ENCODE peak calls at places on chromosomes 3 and 15, in nine cellular contexts. One of them, this sample, is unnamed. For H3K4me1 and H3K36me3, the result is how much of the 10 kb centered on the place peaks cover.

GRCh38 chr3:4290272-4290893 is 12.8 kb upstream of the SETMAR start:
- DNase-seq in tibial nerve: peak
- DNase-seq in stomach: no peak
- DNase-seq in left ventricle myocardium inferior: no peak
- DNase-seq in lung: no peak
- DNase-seq in PC-3: peak
- DNase-seq in CD4-positive, alpha-beta memory T cell: peak
- DNase-seq in colonic mucosa: peak
- DNase-seq in osteoblast: no peak
- DNase-seq in this sample: peak

GRCh38 chr3:126349611-126350501 is 7.4 kb downstream of the KLF15 start:
- DNase-seq in PC-3: no peak
- DNase-seq in stomach: peak
- DNase-seq in left ventricle myocardium inferior: no peak
- DNase-seq in tibial nerve: peak
- DNase-seq in osteoblast: peak
- DNase-seq in CD4-positive, alpha-beta memory T cell: no peak
- DNase-seq in colonic mucosa: no peak
- DNase-seq in lung: no peak
- DNase-seq in this sample: no peak

GRCh38 chr15:78358114-78358513 is 18.0 kb downstream of the CRABP1 start:
- DNase-seq in osteoblast: no peak
- DNase-seq in tibial nerve: no peak
- DNase-seq in CD4-positive, alpha-beta memory T cell: no peak
- DNase-seq in left ventricle myocardium inferior: no peak
- DNase-seq in colonic mucosa: no peak
- DNase-seq in PC-3: no peak
- DNase-seq in stomach: no peak
- DNase-seq in lung: no peak
- DNase-seq in this sample: no peak

GRCh38 chr3:52526151-52526561 is 7.5 kb downstream of the NT5DC2 start:
- DNase-seq in osteoblast: peak
- DNase-seq in PC-3: no peak
- DNase-seq in CD4-positive, alpha-beta memory T cell: no peak
- DNase-seq in left ventricle myocardium inferior: peak
- DNase-seq in tibial nerve: no peak
- DNase-seq in colonic mucosa: no peak
- DNase-seq in lung: peak
- DNase-seq in stomach: no peak
- DNase-seq in this sample: no peak

GRCh38 chr15:64667736-64668161 is 107.6 kb downstream of the RBPMS2 start:
- DNase-seq in left ventricle myocardium inferior: no peak
- DNase-seq in osteoblast: no peak
- DNase-seq in colonic mucosa: no peak
- DNase-seq in CD4-positive, alpha-beta memory T cell: no peak
- DNase-seq in lung: no peak
- DNase-seq in tibial nerve: no peak
- DNase-seq in stomach: no peak
- DNase-seq in PC-3: no peak
- DNase-seq in this sample: no peak

GRCh38 chr3:78476076-78476475 is 1291.7 kb downstream of the ROBO1 start:
- DNase-seq in stomach: no peak
- DNase-seq in colonic mucosa: no peak
- DNase-seq in tibial nerve: no peak
- DNase-seq in CD4-positive, alpha-beta memory T cell: no peak
- DNase-seq in lung: no peak
- DNase-seq in osteoblast: no peak
- DNase-seq in left ventricle myocardium inferior: no peak
- DNase-seq in PC-3: no peak
- DNase-seq in this sample: no peak

GRCh38 chr3:170643831-170644230 is 58.0 kb upstream of the SLC7A14 start:
- DNase-seq in stomach: no peak
- DNase-seq in lung: no peak
- DNase-seq in CD4-positive, alpha-beta memory T cell: no peak
- DNase-seq in colonic mucosa: no peak
- DNase-seq in tibial nerve: no peak
- DNase-seq in PC-3: no peak
- DNase-seq in left ventricle myocardium inferior: no peak
- DNase-seq in osteoblast: no peak
- DNase-seq in this sample: no peak

GRCh38 chr3:159766563-159767185 is 222.0 kb upstream of the IL12A start:
- DNase-seq in PC-3: peak
- DNase-seq in stomach: no peak
- DNase-seq in lung: no peak
- DNase-seq in colonic mucosa: no peak
- DNase-seq in osteoblast: peak
- DNase-seq in tibial nerve: no peak
- DNase-seq in left ventricle myocardium inferior: no peak
- DNase-seq in CD4-positive, alpha-beta memory T cell: no peak
- DNase-seq in this sample: no peak

GRCh38 chr3:170274641-170275040 is 52.4 kb downstream of the PRKCI start:
- DNase-seq in CD4-positive, alpha-beta memory T cell: no peak
- DNase-seq in left ventricle myocardium inferior: no peak
- DNase-seq in stomach: no peak
- DNase-seq in lung: no peak
- DNase-seq in tibial nerve: no peak
- DNase-seq in PC-3: no peak
- DNase-seq in osteoblast: no peak
- DNase-seq in colonic mucosa: no peak
- DNase-seq in this sample: no peak

GRCh38 chr3:49273825-49274532 is 3.1 kb downstream of the C3orf62 start:
- DNase-seq in osteoblast: peak
- DNase-seq in tibial nerve: no peak
- DNase-seq in colonic mucosa: no peak
- DNase-seq in lung: no peak
- DNase-seq in CD4-positive, alpha-beta memory T cell: no peak
- DNase-seq in left ventricle myocardium inferior: no peak
- DNase-seq in PC-3: no peak
- DNase-seq in stomach: no peak
- DNase-seq in this sample: no peak

GRCh38 chr3:156518726-156519125 is 36.2 kb downstream of the SSR3 start:
- DNase-seq in lung: no peak
- DNase-seq in tibial nerve: no peak
- DNase-seq in osteoblast: peak
- DNase-seq in stomach: no peak
- DNase-seq in PC-3: no peak
- DNase-seq in colonic mucosa: no peak
- DNase-seq in CD4-positive, alpha-beta memory T cell: no peak
- DNase-seq in left ventricle myocardium inferior: no peak
- DNase-seq in this sample: no peak

GRCh38 chr3:42709621-42710020 is 7.0 kb upstream of the HHATL start:
- DNase-seq in osteoblast: no peak
- DNase-seq in tibial nerve: no peak
- DNase-seq in PC-3: no peak
- DNase-seq in colonic mucosa: no peak
- DNase-seq in CD4-positive, alpha-beta memory T cell: no peak
- DNase-seq in stomach: no peak
- DNase-seq in lung: no peak
- DNase-seq in left ventricle myocardium inferior: peak
- DNase-seq in this sample: no peak

GRCh38 chr3:143070977-143071551 is 48.5 kb upstream of the CHST2 start:
- DNase-seq in left ventricle myocardium inferior: no peak
- DNase-seq in tibial nerve: no peak
- DNase-seq in osteoblast: peak
- DNase-seq in PC-3: peak
- DNase-seq in colonic mucosa: peak
- DNase-seq in CD4-positive, alpha-beta memory T cell: no peak
- DNase-seq in stomach: no peak
- DNase-seq in lung: no peak
- DNase-seq in this sample: peak

GRCh38 chr3:129857899-129858298 is 35.6 kb downstream of the TMCC1 start:
- DNase-seq in osteoblast: no peak
- DNase-seq in lung: no peak
- DNase-seq in PC-3: no peak
- DNase-seq in left ventricle myocardium inferior: no peak
- DNase-seq in CD4-positive, alpha-beta memory T cell: no peak
- DNase-seq in tibial nerve: no peak
- DNase-seq in stomach: no peak
- DNase-seq in colonic mucosa: no peak
- DNase-seq in this sample: no peak

DNA sequence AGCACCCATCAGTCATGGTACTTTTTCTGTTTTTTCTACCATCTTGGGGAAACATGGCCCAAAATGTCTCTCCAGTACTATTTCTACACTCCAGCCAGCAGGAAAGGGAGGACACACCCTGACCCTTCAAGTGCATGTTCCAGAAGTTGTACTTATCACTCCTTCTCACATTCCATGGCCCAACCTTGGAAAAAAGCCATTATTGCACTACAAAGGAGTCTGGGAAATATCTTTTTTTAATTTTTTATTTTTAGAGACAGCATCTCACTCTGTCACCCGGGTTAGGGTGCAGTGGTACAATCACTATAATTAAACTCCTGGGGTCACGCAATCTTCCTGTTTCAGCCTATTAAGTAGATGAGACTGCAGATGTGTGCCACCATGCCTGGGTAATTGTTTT is 100.0 kb upstream of the PPP2R3A start:
- DNase-seq in lung: no peak
- DNase-seq in osteoblast: no peak
- DNase-seq in left ventricle myocardium inferior: no peak
- DNase-seq in PC-3: no peak
- DNase-seq in tibial nerve: no peak
- DNase-seq in colonic mucosa: no peak
- DNase-seq in CD4-positive, alpha-beta memory T cell: no peak
- DNase-seq in stomach: no peak
- DNase-seq in this sample: no peak
- H3K4me1 ChIP-seq in lung: under half
- H3K4me1 ChIP-seq in osteoblast: under half
- H3K4me1 ChIP-seq in left ventricle myocardium inferior: under half
- H3K4me1 ChIP-seq in PC-3: under half
- H3K4me1 ChIP-seq in tibial nerve: under half
- H3K4me1 ChIP-seq in colonic mucosa: under half
- H3K4me1 ChIP-seq in CD4-positive, alpha-beta memory T cell: under half
- H3K4me1 ChIP-seq in stomach: under half
- H3K4me1 ChIP-seq in this sample: under half

GRCh38 chr15:81113861-81114261 is 20.2 kb upstream of the CFAP161 start:
- DNase-seq in tibial nerve: no peak
- DNase-seq in colonic mucosa: no peak
- DNase-seq in left ventricle myocardium inferior: no peak
- DNase-seq in osteoblast: no peak
- DNase-seq in PC-3: peak
- DNase-seq in CD4-positive, alpha-beta memory T cell: no peak
- DNase-seq in lung: no peak
- DNase-seq in stomach: no peak
- DNase-seq in this sample: no peak

GRCh38 chr15:81111018-81111417 is 23.1 kb upstream of the CFAP161 start:
- DNase-seq in PC-3: no peak
- DNase-seq in colonic mucosa: no peak
- DNase-seq in osteoblast: no peak
- DNase-seq in CD4-positive, alpha-beta memory T cell: no peak
- DNase-seq in stomach: no peak
- DNase-seq in left ventricle myocardium inferior: no peak
- DNase-seq in tibial nerve: no peak
- DNase-seq in lung: no peak
- DNase-seq in this sample: no peak

GRCh38 chr15:81111510-81112375 is 22.3 kb upstream of the CFAP161 start:
- DNase-seq in CD4-positive, alpha-beta memory T cell: no peak
- DNase-seq in lung: no peak
- DNase-seq in stomach: no peak
- DNase-seq in tibial nerve: no peak
- DNase-seq in PC-3: no peak
- DNase-seq in osteoblast: no peak
- DNase-seq in left ventricle myocardium inferior: no peak
- DNase-seq in colonic mucosa: no peak
- DNase-seq in this sample: no peak

GRCh38 chr15:81115054-81115939 is 18.8 kb upstream of the CFAP161 start:
- DNase-seq in osteoblast: no peak
- DNase-seq in CD4-positive, alpha-beta memory T cell: no peak
- DNase-seq in tibial nerve: no peak
- DNase-seq in PC-3: no peak
- DNase-seq in colonic mucosa: no peak
- DNase-seq in lung: no peak
- DNase-seq in stomach: no peak
- DNase-seq in left ventricle myocardium inferior: no peak
- DNase-seq in this sample: no peak

DNA sequence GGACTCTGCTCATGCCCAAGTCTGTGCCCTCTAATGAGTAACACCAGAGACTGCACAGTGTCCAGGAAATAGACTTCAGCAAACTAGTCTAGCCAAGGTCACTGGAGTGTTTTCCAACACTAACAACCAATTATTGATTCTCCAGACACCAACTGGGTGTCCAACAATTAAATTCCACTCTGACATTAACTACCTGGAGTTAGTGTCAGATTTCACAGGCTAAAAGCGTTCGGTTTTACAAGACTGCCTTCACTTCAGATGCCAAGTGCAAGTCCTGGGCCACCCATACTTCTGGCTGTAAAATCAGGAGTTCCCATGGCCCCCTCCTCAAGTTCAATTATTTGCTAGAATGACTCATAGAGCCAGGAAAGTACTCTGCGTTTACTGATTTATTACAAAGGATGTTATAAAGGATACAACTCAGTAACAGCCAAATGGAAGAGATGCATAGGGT is 20.8 kb upstream of the CFAP161 start:
- DNase-seq in left ventricle myocardium inferior: no peak
- DNase-seq in tibial nerve: no peak
- DNase-seq in CD4-positive, alpha-beta memory T cell: no peak
- DNase-seq in lung: no peak
- DNase-seq in osteoblast: no peak
- DNase-seq in colonic mucosa: no peak
- DNase-seq in stomach: no peak
- DNase-seq in PC-3: no peak
- DNase-seq in this sample: no peak
- H3K27ac ChIP-seq in left ventricle myocardium inferior: no peak
- H3K27ac ChIP-seq in tibial nerve: no peak
- H3K27ac ChIP-seq in CD4-positive, alpha-beta memory T cell: no peak
- H3K27ac ChIP-seq in lung: no peak
- H3K27ac ChIP-seq in osteoblast: no peak
- H3K27ac ChIP-seq in colonic mucosa: no peak
- H3K27ac ChIP-seq in stomach: no peak
- H3K27ac ChIP-seq in PC-3: no peak
- H3K27ac ChIP-seq in this sample: no peak

GRCh38 chr3:149152420-149152819 is 23.0 kb downstream of the HPS3 start:
- DNase-seq in tibial nerve: no peak
- DNase-seq in colonic mucosa: no peak
- DNase-seq in left ventricle myocardium inferior: no peak
- DNase-seq in stomach: no peak
- DNase-seq in osteoblast: no peak
- DNase-seq in lung: no peak
- DNase-seq in PC-3: no peak
- DNase-seq in CD4-positive, alpha-beta memory T cell: no peak
- DNase-seq in this sample: no peak
- H3K36me3 ChIP-seq in tibial nerve: under half
- H3K36me3 ChIP-seq in colonic mucosa: under half
- H3K36me3 ChIP-seq in left ventricle myocardium inferior: half or more
- H3K36me3 ChIP-seq in stomach: half or more
- H3K36me3 ChIP-seq in osteoblast: under half
- H3K36me3 ChIP-seq in lung: under half
- H3K36me3 ChIP-seq in PC-3: under half
- H3K36me3 ChIP-seq in CD4-positive, alpha-beta memory T cell: under half
- H3K36me3 ChIP-seq in this sample: under half

DNA sequence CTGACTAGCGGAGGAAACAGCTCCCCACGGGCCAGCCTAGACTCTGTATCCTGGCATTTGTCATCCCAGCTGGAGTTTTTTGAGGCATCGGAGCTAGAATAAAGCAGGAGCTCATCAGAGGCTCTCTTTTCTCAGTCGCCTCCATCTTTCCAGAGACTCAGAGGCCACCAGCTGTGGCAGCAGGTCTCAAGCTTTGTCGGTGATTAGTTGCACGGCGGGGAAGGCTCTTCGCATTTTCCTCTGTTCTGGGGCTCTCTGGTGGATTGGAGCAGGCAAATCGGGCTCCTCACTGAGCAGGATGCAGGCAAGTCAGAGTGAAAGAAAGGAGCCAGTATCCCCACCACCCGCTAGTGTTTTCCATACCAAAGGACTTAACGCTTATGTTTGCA is 126.9 kb downstream of the PTPRG start:
- DNase-seq in tibial nerve: no peak
- DNase-seq in colonic mucosa: no peak
- DNase-seq in osteoblast: no peak
- DNase-seq in lung: no peak
- DNase-seq in left ventricle myocardium inferior: no peak
- DNase-seq in PC-3: no peak
- DNase-seq in CD4-positive, alpha-beta memory T cell: no peak
- DNase-seq in stomach: no peak
- DNase-seq in this sample: no peak
- H3K4me1 ChIP-seq in tibial nerve: under half
- H3K4me1 ChIP-seq in colonic mucosa: under half
- H3K4me1 ChIP-seq in osteoblast: under half
- H3K4me1 ChIP-seq in lung: under half
- H3K4me1 ChIP-seq in left ventricle myocardium inferior: half or more
- H3K4me1 ChIP-seq in PC-3: under half
- H3K4me1 ChIP-seq in CD4-positive, alpha-beta memory T cell: under half
- H3K4me1 ChIP-seq in stomach: under half
- H3K4me1 ChIP-seq in this sample: under half